ENCODE peak calls at places on chromosome 1, in four cellular contexts. C is activated CD4-positive, alpha-beta T cell treated with anti-CD3 and anti-CD28 coated beads, Interleukin-2, amount 10 ng/mL, durations not matched to agents 7 days and 5 days; U is AG10803; P is HAP-1. Y is an unnamed sample.
A peak's percentile ranks its signal among the peaks of the same experiment; 100 is the strongest.

GRCh38 chr1:184283999-184284398 is 102.8 kb upstream of the C1orf21 start:
- DNase-seq in C (no peak), U (peak; percentile 79), P (no peak), Y (peak; percentile 51)

GRCh38 chr1:205316179-205316578 is 5.4 kb downstream of the NUAK2 start:
- DNase-seq in C (no peak), U (no peak), P (no peak), Y (no peak)

GRCh38 chr1:31243451-31244286 is 4.0 kb upstream of the NKAIN1 start:
- DNase-seq in C (no peak), U (peak; percentile 13), P (no peak), Y (peak; percentile 40)

GRCh38 chr1:6171546-6172124 is 8.5 kb downstream of the CHD5 start:
- DNase-seq in C (no peak), U (peak; percentile 17), P (no peak), Y (no peak)

GRCh38 chr1:241985787-241986186 is 13.1 kb downstream of the MAP1LC3C start:
- DNase-seq in C (no peak), U (peak; percentile 46), P (peak; percentile 71), Y (peak; percentile 37)

GRCh38 chr1:185559684-185560310 is 174.4 kb upstream of the HMCN1 start:
- DNase-seq in C (peak; percentile 82), U (peak; percentile 59), P (peak; percentile 68), Y (peak; percentile 22)

GRCh38 chr1:84712288-84712874 is 22.1 kb upstream of the SSX2IP start:
- DNase-seq in C (no peak), U (peak; percentile 76), P (no peak), Y (peak; percentile 61)

GRCh38 chr1:156840186-156840585 is 18.7 kb downstream of the INSRR start:
- DNase-seq in C (no peak), U (no peak), P (no peak), Y (no peak)

GRCh38 chr1:27336756-27337155 is 5.1 kb upstream of the SYTL1 start:
- DNase-seq in C (no peak), U (no peak), P (no peak), Y (no peak)

GRCh38 chr1:209435654-209436566 is 147.6 kb upstream of the CAMK1G start:
- DNase-seq in C (peak; percentile 40), U (peak; percentile 76), P (peak; percentile 92), Y (peak; percentile 68)